ENCODE peak calls at places on chromosome 3, in four cellular contexts. One of them, this sample, is unnamed.

GRCh38 chr3:44439499-44440295 is 37.8 kb downstream of the ZNF445 start:
- DNase-seq in HCT116: no peak
- DNase-seq in HepG2: peak; percentile 97
- DNase-seq in K562: peak; percentile 93
- DNase-seq in this sample: no peak

GRCh38 chr3:170862618-170863374 is 7.2 kb downstream of the RPL22L1 start:
- DNase-seq in HCT116: no peak
- DNase-seq in HepG2: no peak
- DNase-seq in K562: no peak
- DNase-seq in this sample: no peak

GRCh38 chr3:24850245-24850644 is 355.6 kb upstream of the THRB start:
- DNase-seq in HepG2: no peak
- DNase-seq in K562: no peak
- DNase-seq in HCT116: no peak
- DNase-seq in this sample: no peak

GRCh38 chr3:159534496-159534895 is 454.1 kb upstream of the IL12A start:
- DNase-seq in HCT116: no peak
- DNase-seq in K562: no peak
- DNase-seq in HepG2: no peak
- DNase-seq in this sample: no peak

GRCh38 chr3:64203216-64203615 is 22.1 kb downstream of the PRICKLE2 start:
- DNase-seq in HepG2: no peak
- DNase-seq in K562: no peak
- DNase-seq in HCT116: no peak
- DNase-seq in this sample: no peak

GRCh38 chr3:192419312-192419711 is 308.0 kb downstream of the FGF12 start:
- DNase-seq in HCT116: no peak
- DNase-seq in HepG2: no peak
- DNase-seq in K562: no peak
- DNase-seq in this sample: no peak

GRCh38 chr3:134988666-134989065 is 193.6 kb downstream of the EPHB1 start:
- DNase-seq in HepG2: no peak
- DNase-seq in HCT116: no peak
- DNase-seq in K562: no peak
- DNase-seq in this sample: no peak

GRCh38 chr3:143071776-143072175 is 47.8 kb upstream of the CHST2 start:
- DNase-seq in HepG2: no peak
- DNase-seq in HCT116: no peak
- DNase-seq in K562: no peak
- DNase-seq in this sample: no peak

GRCh38 chr3:21705769-21706168 is 45.2 kb downstream of the ZNF385D start:
- DNase-seq in HCT116: no peak
- DNase-seq in K562: no peak
- DNase-seq in HepG2: no peak
- DNase-seq in this sample: no peak

GRCh38 chr3:142031575-142031974 is 117.8 kb downstream of the TFDP2 start:
- DNase-seq in HepG2: no peak
- DNase-seq in K562: no peak
- DNase-seq in HCT116: no peak
- DNase-seq in this sample: no peak

GRCh38 chr3:66037986-66038369 is 740 bp downstream of the MAGI1 start:
- DNase-seq in K562: peak; percentile 7
- DNase-seq in HCT116: no peak
- DNase-seq in HepG2: no peak
- DNase-seq in this sample: no peak

GRCh38 chr3:15462451-15462850 is 35.1 kb downstream of the EAF1 start:
- DNase-seq in HepG2: no peak
- DNase-seq in HCT116: no peak
- DNase-seq in K562: no peak
- DNase-seq in this sample: no peak

GRCh38 chr3:45337839-45338470 is 50.4 kb upstream of the LARS2 start:
- DNase-seq in HCT116: no peak
- DNase-seq in K562: no peak
- DNase-seq in HepG2: no peak
- DNase-seq in this sample: no peak

GRCh38 chr3:184751204-184751809 is 39.4 kb upstream of the MAGEF1 start:
- DNase-seq in HepG2: no peak
- DNase-seq in K562: no peak
- DNase-seq in HCT116: no peak
- DNase-seq in this sample: no peak

GRCh38 chr3:36373661-36374060 is 6.6 kb upstream of the STAC start:
- DNase-seq in K562: no peak
- DNase-seq in HepG2: no peak
- DNase-seq in HCT116: no peak
- DNase-seq in this sample: no peak

GRCh38 chr3:155303540-155303939 is 10.1 kb upstream of the STRIT1 start:
- DNase-seq in HCT116: no peak
- DNase-seq in K562: no peak
- DNase-seq in HepG2: no peak
- DNase-seq in this sample: no peak

GRCh38 chr3:107992976-107993684 is 97.7 kb downstream of the CD47 start:
- DNase-seq in K562: no peak
- DNase-seq in HCT116: no peak
- DNase-seq in HepG2: no peak
- DNase-seq in this sample: no peak

GRCh38 chr3:63948995-63949394 is 36.8 kb upstream of the SCAANT1 start:
- DNase-seq in K562: no peak
- DNase-seq in HepG2: no peak
- DNase-seq in HCT116: no peak
- DNase-seq in this sample: no peak

GRCh38 chr3:125125822-125126245 is 70.0 kb upstream of the HEG1 start:
- DNase-seq in HepG2: peak; percentile 12
- DNase-seq in K562: no peak
- DNase-seq in HCT116: no peak
- DNase-seq in this sample: no peak

GRCh38 chr3:32743934-32744333 is 58.9 kb downstream of the CNOT10 start:
- DNase-seq in HCT116: no peak
- DNase-seq in HepG2: peak; percentile 56
- DNase-seq in K562: no peak
- DNase-seq in this sample: no peak

GRCh38 chr3:105791919-105792786 is 76.7 kb downstream of the CBLB start:
- DNase-seq in K562: no peak
- DNase-seq in HCT116: no peak
- DNase-seq in HepG2: peak; percentile 60
- DNase-seq in this sample: no peak

GRCh38 chr3:152961323-152961722 is 126.4 kb downstream of the P2RY1 start:
- DNase-seq in K562: peak; percentile 33
- DNase-seq in HepG2: peak; percentile 19
- DNase-seq in HCT116: peak; percentile 60
- DNase-seq in this sample: peak; percentile 53

GRCh38 chr3:119018690-119019463 is 15.8 kb downstream of the IGSF11 start:
- DNase-seq in HCT116: no peak
- DNase-seq in HepG2: no peak
- DNase-seq in K562: no peak
- DNase-seq in this sample: no peak

GRCh38 chr3:58034738-58035511 is 26.7 kb downstream of the FLNB start:
- DNase-seq in K562: peak; percentile 74
- DNase-seq in HCT116: no peak
- DNase-seq in HepG2: no peak
- DNase-seq in this sample: no peak

GRCh38 chr3:182384182-182384581 is 409.1 kb upstream of the ATP11B start:
- DNase-seq in K562: no peak
- DNase-seq in HCT116: no peak
- DNase-seq in HepG2: no peak
- DNase-seq in this sample: no peak

GRCh38 chr3:105402287-105402801 is 35.6 kb downstream of the ALCAM start:
- DNase-seq in HepG2: no peak
- DNase-seq in HCT116: peak; percentile 86
- DNase-seq in K562: no peak
- DNase-seq in this sample: no peak

GRCh38 chr3:41681479-41681878 is 280.4 kb downstream of the ULK4 start:
- DNase-seq in HCT116: no peak
- DNase-seq in K562: no peak
- DNase-seq in HepG2: peak; percentile 79
- DNase-seq in this sample: no peak

GRCh38 chr3:33001889-33002288 is 50.4 kb downstream of the CCR4 start:
- DNase-seq in HCT116: no peak
- DNase-seq in K562: no peak
- DNase-seq in HepG2: no peak
- DNase-seq in this sample: no peak

GRCh38 chr3:74149466-74149865 is 465.0 kb downstream of the CNTN3 start:
- DNase-seq in HepG2: no peak
- DNase-seq in K562: no peak
- DNase-seq in HCT116: no peak
- DNase-seq in this sample: no peak

GRCh38 chr3:154976072-154976983 is 103.8 kb upstream of the MME start:
- DNase-seq in K562: no peak
- DNase-seq in HCT116: no peak
- DNase-seq in HepG2: no peak
- DNase-seq in this sample: no peak

GRCh38 chr3:49471856-49472495 is 1.9 kb downstream of the DAG1 start:
- DNase-seq in HCT116: no peak
- DNase-seq in K562: no peak
- DNase-seq in HepG2: no peak
- DNase-seq in this sample: no peak

GRCh38 chr3:56788506-56788905 is 13.2 kb downstream of the ARHGEF3 start:
- DNase-seq in HepG2: no peak
- DNase-seq in K562: no peak
- DNase-seq in HCT116: no peak
- DNase-seq in this sample: no peak

GRCh38 chr3:11145888-11146287 is 8.4 kb upstream of the HRH1 start:
- DNase-seq in HepG2: no peak
- DNase-seq in K562: no peak
- DNase-seq in HCT116: peak; percentile 36
- DNase-seq in this sample: no peak

GRCh38 chr3:121490161-121490560 is 55.6 kb downstream of the POLQ start:
- DNase-seq in HepG2: no peak
- DNase-seq in HCT116: no peak
- DNase-seq in K562: no peak
- DNase-seq in this sample: no peak

GRCh38 chr3:71849674-71850073 is 64.7 kb upstream of the PROK2 start:
- DNase-seq in HepG2: no peak
- DNase-seq in K562: no peak
- DNase-seq in HCT116: no peak
- DNase-seq in this sample: no peak
- TF ChIP-seq JUND in HepG2: no peak
- TF ChIP-seq JUND in K562: no peak
- TF ChIP-seq JUND in HCT116: no peak
- TF ChIP-seq JUND in this sample: no peak

DNA sequence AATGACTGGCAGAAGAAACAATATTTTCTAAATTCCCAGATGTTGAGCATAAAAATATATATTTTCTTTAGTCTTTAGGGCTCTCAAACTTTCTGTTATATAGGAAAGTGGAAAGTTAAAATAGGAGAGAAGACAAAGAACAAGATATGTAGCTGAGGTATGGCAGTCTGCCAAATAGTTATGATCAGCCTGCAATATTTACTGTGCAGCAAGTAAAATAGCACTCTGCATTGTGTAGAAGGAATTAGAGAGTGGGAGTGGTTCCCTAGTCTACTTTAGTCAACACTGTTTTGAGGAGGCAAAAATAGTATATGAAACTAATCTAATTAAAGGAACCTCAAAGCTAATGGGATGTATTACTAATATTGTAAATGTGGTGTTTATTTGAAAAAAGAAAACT is 978.1 kb upstream of the ALCAM start:
- DNase-seq in HepG2: no peak
- DNase-seq in K562: no peak
- DNase-seq in HCT116: no peak
- DNase-seq in this sample: peak; percentile 21
- TF ChIP-seq JUND in HepG2: no peak
- TF ChIP-seq JUND in K562: no peak
- TF ChIP-seq JUND in HCT116: no peak
- TF ChIP-seq JUND in this sample: no peak

DNA sequence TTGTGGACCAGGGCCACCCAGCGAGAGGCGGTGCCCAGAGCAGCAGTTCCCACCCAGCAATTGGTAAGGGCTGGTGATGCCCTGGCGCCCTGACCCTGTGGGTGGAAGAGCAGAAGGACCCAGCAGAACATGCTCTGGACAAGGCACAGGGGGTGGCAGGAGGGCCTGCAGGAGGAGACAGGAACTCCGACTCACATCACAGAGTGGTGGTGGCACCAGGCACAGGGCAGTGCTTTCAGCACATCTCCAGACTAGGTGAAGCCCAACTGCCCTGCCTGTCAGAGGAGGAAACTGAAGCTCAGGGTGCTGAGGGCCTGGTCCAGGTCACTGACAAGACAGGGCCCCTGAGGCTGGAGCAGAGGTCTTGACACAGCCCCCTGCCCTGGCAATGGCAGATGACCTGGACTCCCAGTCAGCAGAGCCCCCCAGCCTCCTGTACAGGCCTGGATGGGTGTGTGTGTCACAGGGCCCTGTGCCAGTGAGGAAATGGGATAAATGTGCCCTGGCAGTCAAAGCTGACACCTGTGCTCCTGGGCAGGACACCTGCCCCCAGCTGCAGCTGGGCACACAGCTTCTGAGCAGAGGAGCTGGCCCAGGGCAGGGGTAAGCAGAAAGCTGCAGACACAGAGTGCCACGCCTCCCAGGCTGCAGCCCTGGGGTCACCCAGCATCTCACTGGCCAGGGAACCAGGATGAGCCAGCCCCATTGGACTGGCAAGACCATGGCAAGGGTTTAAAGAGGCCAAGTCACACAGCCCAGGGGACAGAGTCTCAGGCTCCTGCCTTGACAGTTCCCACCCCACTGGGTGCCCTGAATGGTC is 11.4 kb downstream of the KLF15 start:
- DNase-seq in K562: no peak
- DNase-seq in HCT116: no peak
- DNase-seq in HepG2: no peak
- DNase-seq in this sample: no peak
- TF ChIP-seq JUND in K562: no peak
- TF ChIP-seq JUND in HCT116: no peak
- TF ChIP-seq JUND in HepG2: no peak
- TF ChIP-seq JUND in this sample: no peak

DNA sequence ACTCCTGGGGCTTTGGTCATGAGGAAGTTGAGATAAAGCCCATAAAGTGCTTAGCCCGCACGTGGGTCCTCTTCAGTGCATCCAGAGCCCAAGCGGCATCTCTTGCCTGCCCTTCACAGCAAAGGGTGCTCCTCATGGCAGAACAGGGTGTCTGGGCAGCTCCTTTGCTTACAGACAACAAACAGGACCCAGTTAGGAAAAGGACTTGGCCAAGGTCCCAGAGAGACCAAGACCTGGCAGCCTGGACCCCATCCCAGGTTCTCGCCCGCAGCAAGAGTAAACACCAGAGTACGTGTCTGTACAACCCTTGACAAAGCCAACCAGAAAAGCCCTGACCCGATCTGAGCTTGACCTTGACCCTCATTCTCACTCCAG is 27.0 kb downstream of the ALS2CL start:
- DNase-seq in HepG2: no peak
- DNase-seq in K562: no peak
- DNase-seq in HCT116: no peak
- DNase-seq in this sample: no peak
- TF ChIP-seq JUND in HepG2: no peak
- TF ChIP-seq JUND in K562: no peak
- TF ChIP-seq JUND in HCT116: no peak
- TF ChIP-seq JUND in this sample: no peak